ENCODE peak calls at places on chromosomes 3 and 15, in nine cellular contexts. I, T, K, Z, J, A, E, H and F are unnamed samples.

GRCh38 chr3:161560006-161560637 is 63.5 kb downstream of the OTOL1 start:
- DNase-seq in I (peak; percentile 37), T (peak; percentile 28), K (peak; percentile 59), Z (no peak), J (no peak), A (peak; percentile 20), E (peak; percentile 4), H (peak; percentile 84), F (no peak)

GRCh38 chr3:147513785-147514184 is 104.6 kb downstream of the ZIC1 start:
- DNase-seq in I (no peak), T (no peak), K (no peak), Z (no peak), J (no peak), A (no peak), E (no peak), H (peak; percentile 83), F (no peak)

GRCh38 chr15:69509131-69509530 is 56.5 kb downstream of the RPLP1 start:
- DNase-seq in I (no peak), T (no peak), K (no peak), Z (no peak), J (no peak), A (no peak), E (no peak), H (peak; percentile 20), F (no peak)

GRCh38 chr3:4983739-4984510 is 4.7 kb downstream of the BHLHE40 start:
- DNase-seq in I (peak; percentile 73), T (peak; percentile 61), K (peak; percentile 80), Z (no peak), J (peak; percentile 75), A (peak; percentile 51), E (peak; percentile 70), H (peak; percentile 70), F (peak; percentile 71)

GRCh38 chr3:44887101-44887500 is 12.7 kb downstream of the TGM4 start:
- DNase-seq in I (no peak), T (no peak), K (no peak), Z (no peak), J (no peak), A (no peak), E (no peak), H (peak; percentile 47), F (no peak)

GRCh38 chr3:13023251-13024055 is 49.8 kb downstream of the IQSEC1 start:
- DNase-seq in I (no peak), T (no peak), K (no peak), Z (no peak), J (no peak), A (no peak), E (no peak), H (no peak), F (peak; percentile 53)

GRCh38 chr3:132642539-132642847 is 17.1 kb downstream of the ACAD11 start:
- DNase-seq in I (no peak), T (no peak), K (no peak), Z (no peak), J (no peak), A (no peak), E (no peak), H (no peak), F (no peak)

GRCh38 chr15:87850916-87851315 is 405.6 kb downstream of the NTRK3 start:
- DNase-seq in I (no peak), T (no peak), K (peak; percentile 32), Z (no peak), J (no peak), A (no peak), E (no peak), H (no peak), F (no peak)

GRCh38 chr3:194983121-194983520 is 287.8 kb downstream of the XXYLT1 start:
- DNase-seq in I (no peak), T (no peak), K (no peak), Z (no peak), J (no peak), A (no peak), E (no peak), H (no peak), F (no peak)

GRCh38 chr3:170563712-170564423 is 22.0 kb downstream of the SLC7A14 start:
- DNase-seq in I (no peak), T (no peak), K (peak; percentile 66), Z (peak; percentile 56), J (peak; percentile 12), A (no peak), E (peak; percentile 14), H (no peak), F (no peak)

GRCh38 chr15:67024322-67024997 is 40.9 kb upstream of the SMAD3 start:
- DNase-seq in I (peak; percentile 68), T (peak; percentile 76), K (peak; percentile 97), Z (peak; percentile 94), J (peak; percentile 93), A (peak; percentile 84), E (peak; percentile 92), H (no peak), F (no peak)

GRCh38 chr3:9695322-9695721 is 8.3 kb upstream of the CPNE9 start:
- DNase-seq in I (no peak), T (no peak), K (no peak), Z (no peak), J (no peak), A (no peak), E (no peak), H (no peak), F (no peak)

GRCh38 chr15:58608711-58609110 is 140.8 kb downstream of the ADAM10 start:
- DNase-seq in I (no peak), T (no peak), K (no peak), Z (no peak), J (no peak), A (no peak), E (no peak), H (no peak), F (no peak)

GRCh38 chr3:129346690-129347440 is 68.2 kb downstream of the HMCES start:
- DNase-seq in I (no peak), T (no peak), K (no peak), Z (no peak), J (no peak), A (no peak), E (no peak), H (no peak), F (no peak)

DNA sequence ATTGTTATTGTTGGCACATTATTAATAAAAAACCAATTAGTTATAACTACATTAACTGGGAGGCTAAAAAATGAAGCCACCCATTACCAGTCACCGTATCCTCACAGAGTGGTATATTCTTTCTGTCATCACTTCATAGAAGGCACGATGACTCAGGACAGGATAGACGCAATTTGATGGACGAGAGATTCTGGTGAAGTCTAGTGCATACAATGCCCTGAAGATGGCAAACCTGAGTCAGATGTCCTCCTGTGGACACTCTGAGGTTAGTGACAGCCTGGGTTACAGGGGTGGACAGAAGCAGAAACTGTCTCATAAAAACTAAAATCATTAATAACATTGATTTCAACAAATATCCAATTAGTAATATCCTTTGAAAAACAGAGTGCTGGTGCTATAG is 150.3 kb downstream of the SLC9A9 start:
- DNase-seq in I (peak; percentile 7), T (no peak), K (no peak), Z (no peak), J (no peak), A (no peak), E (no peak), H (no peak), F (no peak)
- TF ChIP-seq CTCF in I (no peak), T (no peak), K (no peak), Z (no peak), J (no peak), A (no peak), E (no peak), H (peak; percentile 45), F (no peak)

GRCh38 chr3:155861476-155862183 is 7.4 kb upstream of the SLC33A1 start:
- DNase-seq in I (no peak), T (no peak), K (no peak), Z (no peak), J (no peak), A (no peak), E (no peak), H (no peak), F (no peak)

GRCh38 chr3:155854147-155854940 is at the start of gene SLC33A1:
- DNase-seq in I (peak; percentile 99), T (peak; percentile 99), K (peak; percentile 100), Z (peak; percentile 97), J (peak; percentile 97), A (peak; percentile 99), E (peak; percentile 98), H (peak; percentile 100), F (peak; percentile 95)

DNA sequence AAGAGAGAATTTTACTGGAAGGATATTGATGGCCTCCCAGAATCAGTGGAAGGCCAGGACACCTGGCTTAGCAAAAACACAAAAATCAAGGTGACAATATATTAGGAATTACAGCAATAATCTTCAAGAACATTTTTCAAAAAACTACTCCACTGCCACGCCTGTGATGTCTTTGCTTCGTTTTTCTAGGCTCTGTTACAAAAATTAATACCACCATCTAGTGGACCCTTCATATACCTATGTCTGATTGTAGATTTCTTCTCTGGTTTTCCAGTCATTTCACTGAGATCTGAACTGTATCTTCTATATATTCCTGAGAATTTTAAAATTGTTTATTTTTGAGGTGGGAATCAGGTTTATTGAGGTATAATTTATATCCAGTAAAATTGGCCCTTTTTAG is 5.6 kb upstream of the SLC33A1 start:
- DNase-seq in I (no peak), T (no peak), K (peak; percentile 44), Z (no peak), J (no peak), A (no peak), E (no peak), H (no peak), F (peak; percentile 39)
- TF ChIP-seq CTCF in I (peak; percentile 5), T (no peak), K (peak; percentile 31), Z (peak; percentile 15), J (peak; percentile 27), A (no peak), E (peak; percentile 32), H (peak; percentile 28), F (peak; percentile 35)

DNA sequence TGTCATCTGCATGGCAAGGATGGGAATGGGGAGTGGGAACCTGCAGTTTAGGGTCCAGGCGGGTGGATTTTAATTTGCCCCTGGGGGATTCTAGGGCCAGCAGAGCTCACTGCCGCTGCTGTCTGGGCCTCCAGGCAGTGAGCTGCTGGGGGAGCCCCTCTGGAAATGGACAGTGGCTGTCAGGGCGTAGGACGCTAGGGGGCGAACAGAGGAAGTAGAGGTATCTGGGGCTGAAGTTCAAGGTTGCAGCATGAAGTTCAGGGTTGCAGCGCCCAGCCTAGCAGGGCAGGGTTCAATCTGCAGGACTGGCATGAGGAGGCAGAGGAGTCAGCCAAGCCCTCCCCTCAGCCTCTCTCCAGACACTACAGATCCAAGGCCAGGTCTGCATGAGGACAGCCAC is 49.5 kb downstream of the APBA2 start:
- DNase-seq in I (no peak), T (no peak), K (peak; percentile 11), Z (no peak), J (no peak), A (no peak), E (no peak), H (peak; percentile 91), F (no peak)
- TF ChIP-seq CTCF in I (peak; percentile 48), T (no peak), K (peak; percentile 36), Z (peak; percentile 29), J (peak; percentile 45), A (no peak), E (no peak), H (peak; percentile 82), F (peak; percentile 41)

DNA sequence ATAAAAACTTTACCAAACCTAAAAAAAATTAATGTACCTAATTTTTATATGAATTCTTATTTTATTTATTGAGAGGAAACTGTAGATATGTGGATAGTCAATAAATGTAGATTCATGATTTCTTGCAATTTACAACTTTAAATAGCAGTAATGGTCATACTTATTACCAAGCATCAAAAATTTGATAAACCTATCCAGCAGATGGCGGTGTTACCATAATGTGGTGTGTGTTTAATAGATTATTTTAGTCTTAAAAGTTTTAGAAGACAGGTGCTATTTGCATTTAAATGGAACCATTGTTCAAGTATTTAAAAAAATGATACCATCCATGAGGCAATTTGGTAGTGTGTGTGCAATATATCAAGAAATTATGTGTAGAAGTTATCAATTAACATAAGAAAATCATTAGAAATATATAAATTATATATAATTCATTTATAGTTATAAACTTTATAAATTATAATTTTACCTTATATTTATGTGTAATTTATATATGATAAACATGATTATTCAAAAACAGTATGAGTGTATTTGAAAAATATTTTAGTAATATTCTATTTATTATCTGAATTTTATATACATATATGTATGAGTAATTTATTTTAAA is 176.0 kb upstream of the BCHE start:
- DNase-seq in I (peak; percentile 23), T (no peak), K (peak; percentile 58), Z (no peak), J (no peak), A (no peak), E (no peak), H (no peak), F (peak; percentile 5)
- TF ChIP-seq CTCF in I (peak; percentile 39), T (peak; percentile 12), K (peak; percentile 39), Z (no peak), J (peak; percentile 8), A (no peak), E (peak; percentile 10), H (peak; percentile 84), F (peak; percentile 49)